ENCODE peak calls at places on chromosomes 6 and 20, in ten cellular contexts. H is PC-3, T is fibroblast of mammary gland, Z is AG04450, I is lower lobe of right lung, G is IMR-90, K is B cell, X is HFF-Myc, M is GM12865, V is Calu3. N is an unnamed sample.

GRCh38 chr20:38057351-38057972 is 23.9 kb downstream of the RPRD1B start:
- DNase-seq in X (peak; percentile 45), H (peak; percentile 90), M (peak; percentile 88), K (peak; percentile 88), Z (no peak), G (peak; percentile 67), T (peak; percentile 71), I (peak; percentile 89), V (peak; percentile 91), N (peak; percentile 74)

GRCh38 chr6:42468273-42468672 is 16.5 kb upstream of the TRERF1 start:
- DNase-seq in M (no peak), T (no peak), X (no peak), I (no peak), K (no peak), V (no peak), Z (no peak), G (no peak), H (no peak), N (no peak)

GRCh38 chr20:31542201-31542842 is 28.1 kb downstream of the HM13 start:
- DNase-seq in I (peak; percentile 38), Z (no peak), V (no peak), M (no peak), T (peak; percentile 48), X (no peak), H (peak; percentile 42), K (no peak), G (no peak), N (no peak)

GRCh38 chr6:152229330-152229729 is 407.8 kb downstream of the SYNE1 start:
- DNase-seq in X (no peak), I (no peak), V (no peak), T (no peak), Z (no peak), G (no peak), K (no peak), H (no peak), M (no peak), N (no peak)

GRCh38 chr6:24836116-24836515 is 37.4 kb upstream of the ARMH2 start:
- DNase-seq in G (no peak), T (peak; percentile 25), I (no peak), V (no peak), Z (no peak), K (no peak), M (no peak), H (no peak), X (no peak), N (no peak)

GRCh38 chr6:11766056-11766455 is 12.5 kb downstream of the ADTRP start:
- DNase-seq in Z (no peak), M (no peak), G (peak; percentile 54), T (no peak), K (no peak), V (no peak), H (no peak), X (no peak), I (no peak), N (no peak)

GRCh38 chr6:2984738-2985381 is 13.5 kb upstream of the SERPINB6 start:
- DNase-seq in V (no peak), H (no peak), Z (no peak), I (no peak), G (no peak), X (no peak), K (no peak), T (no peak), M (no peak), N (no peak)

GRCh38 chr6:4188801-4189200 is 53.4 kb upstream of the ECI2 start:
- DNase-seq in V (no peak), G (no peak), K (no peak), H (no peak), M (no peak), Z (no peak), I (no peak), X (no peak), T (no peak), N (no peak)

GRCh38 chr20:17890330-17890729 is 78.3 kb downstream of the SNX5 start:
- DNase-seq in Z (no peak), T (no peak), M (no peak), I (no peak), K (no peak), G (no peak), H (no peak), X (no peak), V (no peak), N (no peak)

GRCh38 chr6:118397653-118398052 is 150.4 kb upstream of the PLN start:
- DNase-seq in V (no peak), G (no peak), M (no peak), K (no peak), I (no peak), Z (no peak), H (no peak), X (no peak), T (no peak), N (no peak)

GRCh38 chr6:13760948-13761347 is 49.3 kb upstream of the RANBP9 start:
- DNase-seq in V (no peak), K (no peak), H (no peak), I (no peak), Z (no peak), X (no peak), G (peak; percentile 21), M (no peak), T (peak; percentile 92), N (no peak)

GRCh38 chr6:53104916-53105315 is 39.7 kb downstream of the FBXO9 start:
- DNase-seq in M (no peak), Z (no peak), G (no peak), V (no peak), K (no peak), I (no peak), X (no peak), H (no peak), T (no peak), N (no peak)

GRCh38 chr6:3473773-3474172 is 16.9 kb upstream of the SLC22A23 start:
- DNase-seq in T (peak; percentile 48), K (no peak), G (no peak), Z (no peak), M (no peak), H (no peak), I (no peak), V (no peak), X (peak; percentile 21), N (no peak)

GRCh38 chr6:140039343-140039742 is 664.9 kb upstream of the CITED2 start:
- DNase-seq in V (no peak), H (no peak), T (no peak), G (no peak), K (no peak), M (no peak), I (no peak), X (no peak), Z (no peak), N (no peak)

GRCh38 chr6:33742837-33743236 is 3.9 kb downstream of the IP6K3 start:
- DNase-seq in T (no peak), H (no peak), K (no peak), V (no peak), I (no peak), X (no peak), Z (no peak), G (no peak), M (no peak), N (no peak)

GRCh38 chr20:43185901-43186300 is 3.8 kb downstream of the PTPRT start:
- DNase-seq in T (no peak), I (no peak), X (no peak), H (no peak), G (no peak), K (no peak), M (no peak), Z (no peak), V (no peak), N (no peak)

GRCh38 chr20:18087054-18087453 is 29.3 kb upstream of the OVOL2 start:
- DNase-seq in X (no peak), Z (no peak), K (no peak), V (no peak), I (no peak), H (no peak), M (no peak), T (no peak), G (no peak), N (no peak)

GRCh38 chr6:112780498-112781096 is 433.5 kb downstream of the RFPL4B start:
- DNase-seq in T (peak; percentile 85), K (peak; percentile 54), G (peak; percentile 84), I (peak; percentile 45), V (peak; percentile 76), X (peak; percentile 63), H (peak; percentile 79), Z (peak; percentile 55), M (peak; percentile 86), N (peak; percentile 47)

GRCh38 chr6:169795196-169795595 is 43.8 kb downstream of the ERMARD start:
- DNase-seq in H (no peak), T (no peak), K (no peak), X (no peak), V (no peak), M (no peak), I (no peak), G (no peak), Z (no peak), N (no peak)

GRCh38 chr6:6646384-6646783 is 57.9 kb downstream of the LY86 start:
- DNase-seq in T (no peak), G (no peak), H (no peak), Z (no peak), X (no peak), M (no peak), V (no peak), K (no peak), I (no peak), N (no peak)
- TF ChIP-seq CTCF in T (no peak), G (no peak), H (no peak), Z (no peak), X (no peak), M (no peak), V (no peak), K (no peak), I (no peak), N (no peak)

DNA sequence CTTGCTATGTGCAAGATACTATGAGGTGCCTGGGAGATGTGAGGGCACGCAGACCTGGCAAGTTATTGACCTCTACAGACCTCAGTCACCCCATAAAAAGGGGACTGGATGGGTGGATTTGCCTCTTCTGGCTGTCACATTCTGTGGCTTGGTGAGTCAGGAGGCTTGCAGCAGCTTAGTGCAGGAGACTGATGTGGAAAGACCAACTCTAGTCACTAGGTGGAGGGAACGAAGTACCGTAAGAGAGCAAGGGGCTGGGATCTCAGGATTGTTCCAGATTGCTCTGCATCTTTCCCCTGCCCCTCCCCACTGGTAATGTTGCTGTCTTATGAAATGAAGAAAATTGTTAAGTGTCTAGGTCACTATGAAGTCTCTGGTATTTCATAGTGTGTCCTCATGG is 3.3 kb downstream of the MAPRE1 start:
- DNase-seq in G (peak; percentile 82), X (peak; percentile 37), V (peak; percentile 26), I (no peak), H (peak; percentile 50), K (no peak), M (no peak), Z (peak; percentile 39), T (peak; percentile 81), N (no peak)
- TF ChIP-seq CTCF in G (peak; percentile 34), X (no peak), V (no peak), I (no peak), H (peak; percentile 10), K (no peak), M (no peak), Z (peak; percentile 38), T (peak; percentile 38), N (no peak)

GRCh38 chr20:11993886-11994466 is 76.3 kb downstream of the BTBD3 start:
- DNase-seq in X (peak; percentile 65), Z (no peak), K (no peak), G (no peak), V (no peak), T (no peak), H (no peak), I (no peak), M (no peak), N (no peak)
- TF ChIP-seq CTCF in X (no peak), Z (no peak), K (no peak), G (no peak), V (no peak), T (no peak), H (no peak), I (no peak), M (no peak), N (no peak)

GRCh38 chr6:85537055-85537494 is 56.6 kb downstream of the SNX14 start:
- DNase-seq in Z (no peak), M (no peak), I (no peak), K (no peak), T (peak; percentile 19), G (peak; percentile 24), H (peak; percentile 35), X (no peak), V (no peak), N (peak; percentile 15)
- TF ChIP-seq CTCF in Z (peak; percentile 42), M (peak; percentile 31), I (peak; percentile 60), K (peak; percentile 92), T (peak; percentile 38), G (peak; percentile 46), H (peak; percentile 65), X (no peak), V (peak; percentile 29), N (peak; percentile 35)

N was measured in GM10248.